ENCODE peak calls at places on chromosomes 11 and 22, in nine cellular contexts. E is psoas muscle; B is esophagus squamous epithelium; T is CD4-positive, CD25-positive, alpha-beta regulatory T cell; G is CD8-positive, alpha-beta memory T cell; O is mammary epithelial cell; L is kidney; A is transverse colon; U is right lobe of liver. V is an unnamed sample. For H3K36me3, the result is how much of the 10 kb centered on the place peaks cover.

GRCh38 chr11:114075891-114076441 is 16.5 kb downstream of the ZBTB16 start:
- DNase-seq in T (peak), U (no peak), B (no peak), O (no peak), E (peak), A (no peak), L (no peak), G (no peak), V (no peak)

GRCh38 chr22:50218153-50218995 is 17.6 kb downstream of the SELENOO start:
- DNase-seq in G (no peak), U (peak), O (no peak), L (peak), T (no peak), B (no peak), E (no peak), A (no peak), V (peak)

GRCh38 chr11:31763296-31763695 is 47.8 kb downstream of the PAX6 start:
- DNase-seq in B (no peak), A (no peak), E (no peak), L (no peak), U (no peak), G (no peak), T (no peak), O (no peak), V (no peak)

GRCh38 chr11:44977493-44977984 is 26.9 kb upstream of the TP53I11 start:
- DNase-seq in L (no peak), E (no peak), U (no peak), T (no peak), G (no peak), A (peak), O (no peak), B (no peak), V (no peak)

GRCh38 chr22:43652845-43653244 is 159.3 kb downstream of the EFCAB6 start:
- DNase-seq in A (no peak), B (no peak), L (no peak), E (no peak), U (no peak), G (no peak), T (no peak), O (no peak), V (no peak)

GRCh38 chr11:119791701-119792151 is 62.7 kb upstream of the NECTIN1 start:
- DNase-seq in T (no peak), E (no peak), U (no peak), B (no peak), L (peak), A (no peak), G (no peak), O (no peak), V (peak)

GRCh38 chr11:62547691-62548281 is 1.2 kb upstream of the AHNAK start:
- DNase-seq in E (peak), T (no peak), B (no peak), U (peak), G (no peak), A (no peak), O (peak), L (no peak), V (peak)

GRCh38 chr11:129313588-129314288 is 61.9 kb upstream of the BARX2 start:
- DNase-seq in E (no peak), O (no peak), B (no peak), T (no peak), L (no peak), G (no peak), A (no peak), U (no peak), V (no peak)

GRCh38 chr22:20407829-20408228 is 13.9 kb downstream of the ZNF74 start:
- DNase-seq in E (no peak), B (no peak), G (no peak), L (no peak), A (no peak), O (no peak), T (no peak), U (peak), V (no peak)

GRCh38 chr11:35367491-35367890 is 51.9 kb downstream of the SLC1A2 start:
- DNase-seq in E (no peak), U (no peak), G (no peak), A (no peak), T (no peak), L (no peak), O (no peak), B (no peak), V (no peak)

DNA sequence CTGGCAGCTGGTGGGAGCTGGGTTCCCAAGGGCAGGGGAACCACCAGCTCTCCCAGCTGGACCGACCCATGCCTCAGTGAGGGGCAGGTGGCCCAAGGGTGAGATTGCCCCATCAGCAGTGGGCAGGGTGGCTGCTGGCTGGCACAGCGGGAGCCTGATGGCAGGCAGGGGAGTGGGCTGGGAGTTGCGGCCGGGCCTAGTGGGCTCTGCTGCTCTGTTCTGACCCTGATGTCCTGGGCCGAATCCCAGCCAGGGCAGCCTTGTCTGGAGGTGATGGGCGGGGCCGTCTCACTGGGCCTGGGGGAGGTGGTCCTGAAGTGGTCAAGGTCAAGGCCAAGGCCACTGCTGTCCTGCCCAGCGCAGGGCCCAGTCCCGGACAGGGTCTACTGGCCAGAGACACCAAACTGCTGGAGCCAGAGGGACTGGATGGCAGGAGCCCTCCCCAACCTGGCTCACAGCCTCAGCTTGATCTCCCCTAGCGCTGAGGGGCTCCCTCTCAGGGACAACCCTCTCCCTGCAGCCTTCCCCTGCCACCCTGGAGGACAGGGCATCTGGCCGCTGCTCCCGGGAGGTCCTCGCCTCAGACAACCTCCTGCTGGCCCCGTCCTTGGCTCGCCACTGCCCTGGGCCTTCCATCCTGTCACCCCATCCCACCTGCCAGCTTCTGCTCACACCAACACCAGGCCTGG is 26.5 kb upstream of the PPARA start:
- DNase-seq in E (no peak), G (no peak), L (no peak), T (no peak), A (no peak), O (no peak), B (no peak), U (no peak), V (no peak)
- H3K4me3 ChIP-seq in E (no peak), G (no peak), L (no peak), T (no peak), A (no peak), O (no peak), B (no peak), U (no peak), V (no peak)

GRCh38 chr22:37485714-37486223 is 415 bp downstream of the MFNG start:
- DNase-seq in U (no peak), O (no peak), B (no peak), G (no peak), E (no peak), L (no peak), T (peak), A (no peak), V (no peak)
- H3K27ac ChIP-seq in U (peak), O (no peak), B (peak), G (peak), E (peak), L (peak), T (peak), A (peak), V (no peak)

DNA sequence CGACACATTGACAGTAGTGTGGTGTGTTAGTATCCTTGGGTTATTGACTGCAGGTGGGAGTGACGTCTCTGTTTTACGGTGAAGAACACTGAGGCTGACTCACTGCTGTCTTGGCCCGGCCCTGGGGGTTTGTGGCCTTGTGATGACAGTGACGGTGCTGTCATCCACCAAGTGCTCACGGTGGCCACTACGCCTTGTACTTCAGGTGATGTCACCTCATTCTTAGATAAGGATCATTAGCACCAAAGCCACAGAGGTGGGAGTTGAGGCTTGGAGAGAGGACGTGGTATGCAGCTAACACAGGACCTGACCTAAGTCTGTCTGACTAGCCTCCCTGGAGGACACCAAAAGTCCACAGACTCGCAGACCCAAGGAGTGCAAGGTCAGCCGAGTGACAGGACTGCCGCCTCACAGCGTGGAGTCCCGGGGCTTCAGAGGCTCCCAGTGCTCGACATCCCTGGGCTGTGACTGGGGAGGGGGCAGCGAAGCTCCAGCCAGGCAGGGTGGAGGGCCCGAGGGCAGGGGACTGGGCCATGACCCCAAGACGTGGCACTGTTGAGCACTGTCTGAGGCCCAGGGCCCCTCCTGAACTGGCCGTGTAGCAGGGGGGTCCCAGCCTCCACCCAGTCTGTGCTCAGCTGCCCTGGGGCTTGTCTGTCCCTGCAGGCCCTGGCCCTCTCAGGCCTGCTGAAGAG is 56.5 kb downstream of the NAT10 start:
- DNase-seq in O (peak), A (no peak), T (no peak), E (no peak), U (no peak), L (no peak), B (no peak), G (peak), V (no peak)
- H3K36me3 ChIP-seq in O (under half), A (under half), T (under half), E (half or more), U (under half), L (under half), B (under half), G (under half), V (under half)

GRCh38 chr11:37282367-37282766 is 684.3 kb upstream of the RAG2 start:
- DNase-seq in O (no peak), L (no peak), A (no peak), U (no peak), E (no peak), T (no peak), G (no peak), B (no peak), V (no peak)

GRCh38 chr11:37280194-37280593 is 682.2 kb upstream of the RAG2 start:
- DNase-seq in U (no peak), L (no peak), O (no peak), E (no peak), A (no peak), B (no peak), G (no peak), T (no peak), V (no peak)

DNA sequence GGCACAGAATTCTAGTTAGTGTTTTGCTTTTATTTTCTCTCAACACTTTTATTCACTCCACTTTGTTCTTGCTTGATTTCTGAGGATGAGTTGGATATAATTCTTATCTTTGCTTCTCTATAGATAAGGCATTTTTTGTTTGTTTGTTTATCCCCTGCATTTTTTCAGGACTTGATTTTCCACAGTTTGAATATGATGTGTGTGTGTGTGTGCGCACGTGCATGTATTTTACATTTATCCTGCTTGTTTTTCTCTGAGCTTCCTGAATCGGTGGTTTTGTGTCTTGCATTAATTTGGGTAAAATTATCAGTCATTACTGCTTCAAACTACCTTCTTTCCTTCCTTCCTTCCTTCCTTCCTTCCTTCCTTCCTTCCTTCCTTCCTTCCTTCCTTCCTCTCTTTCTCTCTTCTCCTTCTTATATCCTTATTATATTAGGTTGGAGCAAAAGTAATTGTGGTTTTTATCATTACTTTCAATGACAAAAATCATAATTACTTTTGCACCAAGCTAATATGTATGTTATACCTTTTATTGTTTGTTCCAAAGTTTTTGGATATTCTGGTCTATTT is 679.9 kb upstream of the RAG2 start:
- DNase-seq in L (no peak), E (no peak), O (no peak), B (no peak), U (no peak), G (no peak), T (no peak), A (no peak), V (no peak)
- H3K4me3 ChIP-seq in L (no peak), E (no peak), O (no peak), B (no peak), U (no peak), G (no peak), T (no peak), A (no peak), V (no peak)

GRCh38 chr11:102730036-102730815 is 5.5 kb upstream of the MMP8 start:
- DNase-seq in U (no peak), O (no peak), G (no peak), L (no peak), A (no peak), B (no peak), T (no peak), E (no peak), V (no peak)

GRCh38 chr11:102727890-102728289 is 3.1 kb upstream of the MMP8 start:
- DNase-seq in G (no peak), O (peak), E (no peak), L (no peak), A (no peak), U (no peak), T (no peak), B (no peak), V (no peak)

GRCh38 chr11:102722804-102723203 is 1.9 kb downstream of the MMP8 start:
- DNase-seq in B (no peak), L (no peak), G (no peak), U (no peak), E (no peak), T (no peak), A (no peak), O (no peak), V (no peak)

DNA sequence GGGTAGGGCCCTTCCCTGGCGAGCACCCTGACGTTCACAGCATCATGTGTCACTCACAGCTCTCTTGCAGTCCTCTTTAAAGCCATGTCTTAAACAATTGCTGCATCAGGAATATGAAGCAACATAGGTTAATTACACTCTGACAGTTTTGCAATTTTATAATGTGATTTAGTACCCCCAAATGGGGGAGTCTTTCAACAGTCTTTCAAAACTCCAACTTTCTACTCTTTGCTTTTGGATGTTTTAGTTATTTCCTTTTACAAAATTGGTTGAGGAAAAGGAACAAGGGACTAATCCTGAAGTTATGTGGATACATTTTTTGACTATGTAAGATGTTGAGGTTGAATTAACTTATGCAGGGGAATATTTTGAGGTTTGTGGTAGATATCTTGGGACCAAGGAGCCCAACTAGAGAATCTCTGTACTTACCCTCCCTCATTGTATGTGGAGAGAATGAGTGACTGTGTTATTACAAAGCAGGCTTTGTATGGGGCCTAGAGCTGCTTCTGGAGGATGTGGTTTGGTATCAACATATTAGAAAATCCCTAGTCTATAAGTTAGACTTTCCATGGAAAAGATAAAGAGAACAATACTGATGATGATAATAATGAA is at the start of gene MMP8:
- DNase-seq in G (no peak), B (no peak), L (no peak), E (no peak), T (no peak), A (no peak), O (peak), U (no peak), V (no peak)
- H3K27ac ChIP-seq in G (no peak), B (no peak), L (no peak), E (no peak), T (no peak), A (no peak), O (peak), U (no peak), V (no peak)

DNA sequence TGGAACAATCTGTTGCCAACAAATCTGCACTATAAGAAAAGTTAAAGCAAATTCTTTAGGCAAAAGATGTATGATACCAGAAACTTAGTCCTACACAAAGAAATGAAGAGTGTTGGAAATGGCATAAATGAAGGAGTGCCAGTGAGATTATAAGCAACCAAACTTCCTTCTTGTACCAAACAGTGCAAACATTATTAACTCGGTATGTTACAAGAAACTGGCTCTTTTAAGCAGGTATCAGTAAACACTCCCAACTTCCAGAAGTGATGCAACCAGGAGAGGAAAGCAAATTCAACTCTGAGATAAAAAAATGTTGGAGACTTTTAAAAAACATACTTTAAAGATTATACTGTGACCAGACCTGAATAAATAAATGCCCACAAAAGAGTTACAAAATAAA is 28.5 kb downstream of the COPB1 start:
- DNase-seq in A (no peak), U (no peak), T (no peak), B (no peak), L (no peak), E (no peak), G (no peak), O (no peak), V (no peak)
- H3K36me3 ChIP-seq in A (half or more), U (under half), T (half or more), B (under half), L (under half), E (half or more), G (half or more), O (half or more), V (half or more)

DNA sequence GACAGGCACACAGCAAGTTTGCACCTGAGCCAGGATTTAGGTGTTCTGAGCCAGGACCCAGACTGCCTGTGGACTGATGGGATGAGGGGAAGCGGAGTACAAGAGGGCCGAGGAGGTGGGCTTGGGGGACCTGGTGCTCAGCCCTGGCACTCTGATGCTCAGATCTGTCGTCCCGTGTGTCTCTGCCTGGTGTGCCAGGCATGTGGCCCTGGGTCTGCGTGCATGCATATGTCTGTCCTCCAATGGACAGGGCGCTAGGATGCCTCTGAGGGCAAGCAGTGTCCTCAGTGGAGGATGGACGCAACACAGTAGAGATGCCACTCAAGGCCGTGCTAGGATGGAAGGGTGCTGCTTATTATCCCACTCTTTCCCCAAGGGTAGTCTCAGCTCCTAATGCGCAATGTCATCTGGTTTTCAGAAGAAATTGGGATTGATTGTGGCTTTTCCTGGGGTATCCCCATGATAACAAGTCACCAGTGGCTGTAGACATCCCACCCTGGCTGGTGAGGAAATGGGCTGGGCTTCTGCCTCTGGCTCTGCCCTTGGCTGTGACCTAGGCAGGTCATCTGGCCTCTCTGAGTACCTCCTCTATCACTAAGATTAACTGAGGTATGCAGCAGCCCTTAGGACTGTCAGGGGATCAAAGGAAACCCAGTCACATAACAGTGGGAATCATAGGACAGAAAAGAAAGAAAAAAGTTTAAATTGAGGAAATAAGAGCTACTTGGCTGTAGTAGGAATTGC is 35.7 kb upstream of the SUSD2 start:
- DNase-seq in B (no peak), E (no peak), U (no peak), A (no peak), G (no peak), O (no peak), L (no peak), T (no peak), V (no peak)
- H3K4me3 ChIP-seq in B (no peak), E (no peak), U (no peak), A (no peak), G (peak), O (no peak), L (no peak), T (peak), V (no peak)

DNA sequence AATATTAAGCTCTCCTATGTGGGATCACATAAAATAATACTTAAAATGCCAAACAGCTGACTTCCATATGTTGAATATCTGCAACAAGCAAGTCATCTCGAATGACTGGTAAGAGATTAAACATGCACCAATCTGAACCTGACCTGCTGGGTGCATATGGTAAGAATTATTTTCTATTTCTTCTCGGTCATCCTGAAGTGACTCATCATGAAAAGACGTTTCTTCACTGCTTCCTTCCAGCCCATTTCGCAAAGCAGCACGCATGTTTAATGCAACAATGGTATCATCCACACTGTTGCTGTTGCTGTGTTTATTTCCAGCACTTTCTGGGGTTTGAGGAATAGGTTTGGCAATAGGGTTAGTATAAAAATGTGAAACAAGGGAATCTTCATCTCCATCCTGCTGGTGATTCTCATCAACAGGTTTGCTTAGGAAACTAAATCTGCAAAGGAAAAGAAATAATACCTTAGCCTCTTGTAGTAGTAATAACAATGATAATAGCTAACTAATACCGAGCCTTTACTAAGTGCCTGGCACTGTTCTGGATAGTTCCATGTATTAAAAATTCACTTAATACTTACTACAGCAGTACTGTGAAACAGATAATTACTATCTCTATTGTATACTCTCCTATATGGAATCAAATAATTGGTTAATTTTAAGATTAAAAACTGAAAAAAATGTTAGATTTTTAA is 52.0 kb upstream of the CHRNA10 start:
- DNase-seq in U (no peak), B (no peak), L (no peak), E (no peak), T (no peak), G (no peak), A (no peak), O (peak), V (no peak)
- H3K27ac ChIP-seq in U (no peak), B (peak), L (no peak), E (peak), T (no peak), G (no peak), A (peak), O (peak), V (peak)